ENCODE peak calls at places on chromosomes 16 and 17, in six cellular contexts. One of them, this sample, is unnamed.

GRCh38 chr16:65226077-65226476 is 104.2 kb upstream of the CDH11 start:
- DNase-seq in Calu3: no peak
- DNase-seq in dorsolateral prefrontal cortex: no peak
- DNase-seq in activated CD8-positive, alpha-beta T cell treated with anti-CD3 and anti-CD28 coated beads for 36 hours: no peak
- DNase-seq in heart right ventricle: no peak
- DNase-seq in foreskin keratinocyte: no peak
- DNase-seq in this sample: no peak

GRCh38 chr17:7590743-7591142 is 849 bp upstream of the SOX15 start:
- DNase-seq in Calu3: no peak
- DNase-seq in dorsolateral prefrontal cortex: no peak
- DNase-seq in activated CD8-positive, alpha-beta T cell treated with anti-CD3 and anti-CD28 coated beads for 36 hours: no peak
- DNase-seq in heart right ventricle: no peak
- DNase-seq in foreskin keratinocyte: no peak
- DNase-seq in this sample: no peak

GRCh38 chr17:46764709-46765401 is 53.6 kb downstream of the WNT3 start:
- DNase-seq in Calu3: no peak
- DNase-seq in dorsolateral prefrontal cortex: peak
- DNase-seq in activated CD8-positive, alpha-beta T cell treated with anti-CD3 and anti-CD28 coated beads for 36 hours: no peak
- DNase-seq in heart right ventricle: peak
- DNase-seq in foreskin keratinocyte: no peak
- DNase-seq in this sample: peak

GRCh38 chr17:2954898-2955445 is 108.4 kb downstream of the OR1D5 start:
- DNase-seq in Calu3: peak
- DNase-seq in dorsolateral prefrontal cortex: no peak
- DNase-seq in activated CD8-positive, alpha-beta T cell treated with anti-CD3 and anti-CD28 coated beads for 36 hours: no peak
- DNase-seq in heart right ventricle: no peak
- DNase-seq in foreskin keratinocyte: peak
- DNase-seq in this sample: peak

GRCh38 chr16:50765246-50765645 is 23.4 kb downstream of the CYLD start:
- DNase-seq in Calu3: no peak
- DNase-seq in dorsolateral prefrontal cortex: no peak
- DNase-seq in activated CD8-positive, alpha-beta T cell treated with anti-CD3 and anti-CD28 coated beads for 36 hours: no peak
- DNase-seq in heart right ventricle: no peak
- DNase-seq in foreskin keratinocyte: no peak
- DNase-seq in this sample: no peak

GRCh38 chr16:4664538-4665418 is 28.6 kb upstream of the NUDT16L1 start:
- DNase-seq in Calu3: peak
- DNase-seq in dorsolateral prefrontal cortex: no peak
- DNase-seq in activated CD8-positive, alpha-beta T cell treated with anti-CD3 and anti-CD28 coated beads for 36 hours: peak
- DNase-seq in heart right ventricle: no peak
- DNase-seq in foreskin keratinocyte: peak
- DNase-seq in this sample: no peak

GRCh38 chr17:73782641-73783381 is 138.6 kb upstream of the SDK2 start:
- DNase-seq in Calu3: no peak
- DNase-seq in dorsolateral prefrontal cortex: no peak
- DNase-seq in activated CD8-positive, alpha-beta T cell treated with anti-CD3 and anti-CD28 coated beads for 36 hours: peak
- DNase-seq in heart right ventricle: no peak
- DNase-seq in foreskin keratinocyte: no peak
- DNase-seq in this sample: no peak

GRCh38 chr17:41331606-41332005 is 16.1 kb upstream of the KRTAP17-1 start:
- DNase-seq in Calu3: no peak
- DNase-seq in dorsolateral prefrontal cortex: no peak
- DNase-seq in activated CD8-positive, alpha-beta T cell treated with anti-CD3 and anti-CD28 coated beads for 36 hours: no peak
- DNase-seq in heart right ventricle: no peak
- DNase-seq in foreskin keratinocyte: no peak
- DNase-seq in this sample: no peak

GRCh38 chr16:84247844-84248243 is 8.0 kb upstream of the KCNG4 start:
- DNase-seq in Calu3: no peak
- DNase-seq in dorsolateral prefrontal cortex: no peak
- DNase-seq in activated CD8-positive, alpha-beta T cell treated with anti-CD3 and anti-CD28 coated beads for 36 hours: no peak
- DNase-seq in heart right ventricle: no peak
- DNase-seq in foreskin keratinocyte: peak
- DNase-seq in this sample: no peak

GRCh38 chr17:76179496-76180467 is 38.7 kb upstream of the FOXJ1 start:
- DNase-seq in Calu3: no peak
- DNase-seq in dorsolateral prefrontal cortex: no peak
- DNase-seq in activated CD8-positive, alpha-beta T cell treated with anti-CD3 and anti-CD28 coated beads for 36 hours: peak
- DNase-seq in heart right ventricle: no peak
- DNase-seq in foreskin keratinocyte: peak
- DNase-seq in this sample: no peak

GRCh38 chr16:17391715-17392114 is 79.0 kb downstream of the XYLT1 start:
- DNase-seq in Calu3: no peak
- DNase-seq in dorsolateral prefrontal cortex: no peak
- DNase-seq in activated CD8-positive, alpha-beta T cell treated with anti-CD3 and anti-CD28 coated beads for 36 hours: no peak
- DNase-seq in heart right ventricle: no peak
- DNase-seq in foreskin keratinocyte: no peak
- DNase-seq in this sample: no peak

GRCh38 chr16:50821586-50821985 is 79.7 kb downstream of the CYLD start:
- DNase-seq in Calu3: peak
- DNase-seq in dorsolateral prefrontal cortex: no peak
- DNase-seq in activated CD8-positive, alpha-beta T cell treated with anti-CD3 and anti-CD28 coated beads for 36 hours: no peak
- DNase-seq in heart right ventricle: no peak
- DNase-seq in foreskin keratinocyte: no peak
- DNase-seq in this sample: peak

GRCh38 chr16:86575754-86576557 is 2.4 kb upstream of the FOXL1 start:
- DNase-seq in Calu3: peak
- DNase-seq in dorsolateral prefrontal cortex: no peak
- DNase-seq in activated CD8-positive, alpha-beta T cell treated with anti-CD3 and anti-CD28 coated beads for 36 hours: peak
- DNase-seq in heart right ventricle: peak
- DNase-seq in foreskin keratinocyte: peak
- DNase-seq in this sample: peak

GRCh38 chr16:12017583-12017982 is 41.0 kb downstream of the SNX29 start:
- DNase-seq in Calu3: no peak
- DNase-seq in dorsolateral prefrontal cortex: no peak
- DNase-seq in activated CD8-positive, alpha-beta T cell treated with anti-CD3 and anti-CD28 coated beads for 36 hours: no peak
- DNase-seq in heart right ventricle: no peak
- DNase-seq in foreskin keratinocyte: no peak
- DNase-seq in this sample: no peak

GRCh38 chr17:21374455-21375161 is 1.5 kb upstream of the KCNJ12 start:
- DNase-seq in Calu3: no peak
- DNase-seq in dorsolateral prefrontal cortex: no peak
- DNase-seq in activated CD8-positive, alpha-beta T cell treated with anti-CD3 and anti-CD28 coated beads for 36 hours: no peak
- DNase-seq in heart right ventricle: no peak
- DNase-seq in foreskin keratinocyte: no peak
- DNase-seq in this sample: no peak

GRCh38 chr16:82603784-82604411 is 22.9 kb upstream of the CDH13 start:
- DNase-seq in Calu3: peak
- DNase-seq in dorsolateral prefrontal cortex: peak
- DNase-seq in activated CD8-positive, alpha-beta T cell treated with anti-CD3 and anti-CD28 coated beads for 36 hours: peak
- DNase-seq in heart right ventricle: peak
- DNase-seq in foreskin keratinocyte: no peak
- DNase-seq in this sample: no peak

GRCh38 chr17:55625516-55625915 is 97.1 kb downstream of the TMEM100 start:
- DNase-seq in Calu3: no peak
- DNase-seq in dorsolateral prefrontal cortex: no peak
- DNase-seq in activated CD8-positive, alpha-beta T cell treated with anti-CD3 and anti-CD28 coated beads for 36 hours: peak
- DNase-seq in heart right ventricle: no peak
- DNase-seq in foreskin keratinocyte: no peak
- DNase-seq in this sample: no peak

DNA sequence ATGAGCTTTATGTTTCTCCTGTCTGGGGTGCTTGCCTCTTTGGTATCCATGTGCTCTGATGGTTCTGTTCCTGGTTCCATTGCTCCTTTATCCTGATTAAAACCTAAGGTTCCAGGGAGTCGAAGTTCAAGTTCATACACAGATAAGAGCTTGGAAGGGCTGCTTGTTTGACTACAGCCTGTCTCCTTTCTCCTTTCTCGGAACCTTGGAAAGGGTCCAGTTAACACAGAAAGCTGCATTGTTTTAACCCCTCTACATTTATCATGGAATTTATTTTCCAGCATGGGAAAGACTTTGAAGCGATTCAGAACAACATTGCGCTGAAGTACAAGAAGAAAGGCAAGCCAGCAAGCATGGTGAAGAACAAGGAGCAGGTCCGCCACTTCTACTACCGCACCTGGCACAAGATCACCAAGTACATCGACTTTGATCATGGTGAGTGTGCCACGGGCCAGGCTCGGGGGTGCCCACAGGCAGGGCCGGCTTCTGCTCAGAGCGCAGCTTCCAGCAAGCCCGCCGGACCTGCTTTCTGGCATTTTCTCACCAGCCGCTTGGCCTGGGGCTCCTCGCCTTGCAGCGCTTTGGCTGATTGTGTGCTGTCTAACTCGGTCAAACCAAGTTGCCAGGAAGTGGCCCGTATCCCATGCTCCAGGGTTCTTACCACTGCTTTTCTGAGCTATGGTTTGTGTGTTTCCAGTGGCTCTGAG is 19.9 kb downstream of the CRAMP1 start:
- DNase-seq in Calu3: no peak
- DNase-seq in dorsolateral prefrontal cortex: no peak
- DNase-seq in activated CD8-positive, alpha-beta T cell treated with anti-CD3 and anti-CD28 coated beads for 36 hours: no peak
- DNase-seq in heart right ventricle: no peak
- DNase-seq in foreskin keratinocyte: no peak
- DNase-seq in this sample: no peak
- TF ChIP-seq CTCF in Calu3: no peak
- TF ChIP-seq CTCF in dorsolateral prefrontal cortex: no peak
- TF ChIP-seq CTCF in activated CD8-positive, alpha-beta T cell treated with anti-CD3 and anti-CD28 coated beads for 36 hours: no peak
- TF ChIP-seq CTCF in heart right ventricle: no peak
- TF ChIP-seq CTCF in foreskin keratinocyte: no peak
- TF ChIP-seq CTCF in this sample: no peak

GRCh38 chr16:3262517-3262916 is 6.1 kb upstream of the MEFV start:
- DNase-seq in Calu3: no peak
- DNase-seq in dorsolateral prefrontal cortex: no peak
- DNase-seq in activated CD8-positive, alpha-beta T cell treated with anti-CD3 and anti-CD28 coated beads for 36 hours: no peak
- DNase-seq in heart right ventricle: no peak
- DNase-seq in foreskin keratinocyte: no peak
- DNase-seq in this sample: no peak

GRCh38 chr16:3268294-3268693 is 11.9 kb upstream of the MEFV start:
- DNase-seq in Calu3: no peak
- DNase-seq in dorsolateral prefrontal cortex: no peak
- DNase-seq in activated CD8-positive, alpha-beta T cell treated with anti-CD3 and anti-CD28 coated beads for 36 hours: no peak
- DNase-seq in heart right ventricle: no peak
- DNase-seq in foreskin keratinocyte: no peak
- DNase-seq in this sample: no peak

GRCh38 chr16:3259829-3260228 is 3.4 kb upstream of the MEFV start:
- DNase-seq in Calu3: no peak
- DNase-seq in dorsolateral prefrontal cortex: no peak
- DNase-seq in activated CD8-positive, alpha-beta T cell treated with anti-CD3 and anti-CD28 coated beads for 36 hours: no peak
- DNase-seq in heart right ventricle: no peak
- DNase-seq in foreskin keratinocyte: no peak
- DNase-seq in this sample: no peak

GRCh38 chr16:3266873-3267537 is 10.6 kb upstream of the MEFV start:
- DNase-seq in Calu3: peak
- DNase-seq in dorsolateral prefrontal cortex: no peak
- DNase-seq in activated CD8-positive, alpha-beta T cell treated with anti-CD3 and anti-CD28 coated beads for 36 hours: peak
- DNase-seq in heart right ventricle: no peak
- DNase-seq in foreskin keratinocyte: no peak
- DNase-seq in this sample: no peak

DNA sequence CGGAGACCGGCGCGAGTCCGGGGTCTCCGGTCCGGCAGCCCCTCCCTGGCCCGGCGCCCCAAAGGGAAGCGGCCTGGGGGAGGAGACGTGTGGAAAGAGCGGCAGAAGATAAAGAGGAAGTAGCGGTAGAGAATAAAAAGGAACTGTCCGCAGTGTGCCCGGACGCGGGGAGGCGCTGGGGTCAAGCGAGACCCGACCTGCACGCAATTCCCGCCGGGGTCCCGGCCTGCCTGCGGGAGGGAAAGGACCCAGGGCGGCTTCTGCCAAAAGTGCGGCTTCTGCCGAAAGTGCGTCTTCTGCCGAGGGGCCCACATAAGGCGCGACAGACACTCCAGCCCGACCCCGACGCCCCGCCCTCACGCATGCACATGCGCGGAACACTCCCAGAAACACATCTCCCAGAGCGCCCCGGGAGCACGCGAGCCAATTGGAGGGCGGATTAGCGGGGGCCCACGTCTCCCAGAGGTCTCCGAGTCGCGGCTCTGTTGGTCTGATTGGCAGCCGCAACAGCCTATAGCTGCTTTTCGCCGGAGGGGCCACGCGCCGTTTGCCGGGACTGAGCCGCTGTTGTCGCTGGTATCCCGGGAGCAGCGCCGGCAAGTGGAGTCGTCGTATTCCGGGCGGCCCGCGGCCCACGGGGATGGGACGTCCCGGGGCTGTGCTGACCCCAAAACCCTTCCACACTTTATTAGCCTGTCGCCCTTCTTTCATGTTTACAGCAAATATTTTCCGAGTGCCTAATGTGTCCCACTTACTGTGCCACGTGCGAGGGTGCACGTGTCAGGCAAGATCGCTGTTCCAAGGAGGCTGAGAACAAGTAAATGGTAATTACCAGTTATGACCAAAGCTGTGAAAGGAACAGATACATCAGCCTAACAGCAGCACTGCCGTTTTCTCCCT is 8.0 kb upstream of the MEFV start:
- DNase-seq in Calu3: peak
- DNase-seq in dorsolateral prefrontal cortex: peak
- DNase-seq in activated CD8-positive, alpha-beta T cell treated with anti-CD3 and anti-CD28 coated beads for 36 hours: peak
- DNase-seq in heart right ventricle: peak
- DNase-seq in foreskin keratinocyte: peak
- DNase-seq in this sample: peak
- TF ChIP-seq CTCF in Calu3: no peak
- TF ChIP-seq CTCF in dorsolateral prefrontal cortex: peak
- TF ChIP-seq CTCF in activated CD8-positive, alpha-beta T cell treated with anti-CD3 and anti-CD28 coated beads for 36 hours: no peak
- TF ChIP-seq CTCF in heart right ventricle: peak
- TF ChIP-seq CTCF in foreskin keratinocyte: peak
- TF ChIP-seq CTCF in this sample: peak

DNA sequence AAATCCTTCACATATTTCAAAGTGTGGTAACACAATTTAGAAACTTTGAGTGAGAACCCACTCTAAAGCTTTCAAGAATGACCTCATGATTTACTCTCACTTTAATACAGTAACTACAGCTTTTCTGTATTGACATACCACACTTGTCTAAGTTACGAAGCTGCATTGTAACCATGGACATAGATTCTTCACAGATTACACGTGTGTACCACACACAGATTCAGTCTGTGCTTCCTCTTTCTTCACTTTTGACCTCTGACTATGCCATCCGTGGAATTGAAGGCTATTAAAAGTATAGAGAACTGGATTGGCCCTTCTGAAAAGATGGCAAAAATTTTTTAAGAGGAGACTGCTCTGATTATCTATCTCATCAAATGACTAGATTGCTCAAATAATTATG is 172.7 kb downstream of the TANC2 start:
- DNase-seq in Calu3: no peak
- DNase-seq in dorsolateral prefrontal cortex: no peak
- DNase-seq in activated CD8-positive, alpha-beta T cell treated with anti-CD3 and anti-CD28 coated beads for 36 hours: no peak
- DNase-seq in heart right ventricle: no peak
- DNase-seq in foreskin keratinocyte: no peak
- DNase-seq in this sample: no peak
- TF ChIP-seq CTCF in Calu3: no peak
- TF ChIP-seq CTCF in dorsolateral prefrontal cortex: no peak
- TF ChIP-seq CTCF in activated CD8-positive, alpha-beta T cell treated with anti-CD3 and anti-CD28 coated beads for 36 hours: no peak
- TF ChIP-seq CTCF in heart right ventricle: no peak
- TF ChIP-seq CTCF in foreskin keratinocyte: no peak
- TF ChIP-seq CTCF in this sample: no peak

DNA sequence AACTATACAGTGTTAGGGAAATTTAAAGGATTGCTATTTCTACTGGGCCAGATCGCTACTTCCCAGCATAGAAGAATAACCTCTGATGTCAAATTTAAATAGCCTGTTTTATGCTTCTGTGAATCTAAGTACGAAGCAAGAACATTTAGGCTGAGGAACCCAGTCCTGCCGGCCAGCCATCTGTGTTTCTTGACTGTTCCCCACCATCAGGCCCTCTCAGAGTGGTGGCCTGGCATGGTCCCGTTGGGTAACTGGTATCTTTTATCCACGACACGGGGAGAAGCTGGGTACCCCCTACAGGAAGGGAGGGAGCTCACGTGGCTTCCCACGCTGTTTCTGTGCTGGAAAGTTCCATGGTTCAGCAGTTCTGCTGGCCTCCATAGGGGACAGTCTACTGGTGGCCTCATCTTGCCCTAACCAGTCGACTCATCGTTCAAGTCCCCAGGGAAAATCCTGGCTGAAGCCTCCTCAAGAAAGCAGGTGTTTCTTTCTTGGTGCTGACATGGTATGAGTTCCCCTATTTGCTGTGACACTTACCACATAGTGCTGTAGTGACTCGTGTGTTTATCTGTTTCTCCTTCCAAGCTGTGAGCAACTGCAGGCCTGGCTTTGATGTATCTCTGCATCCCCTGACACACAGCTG is 201.7 kb upstream of the NLRP1 start:
- DNase-seq in Calu3: no peak
- DNase-seq in dorsolateral prefrontal cortex: no peak
- DNase-seq in activated CD8-positive, alpha-beta T cell treated with anti-CD3 and anti-CD28 coated beads for 36 hours: no peak
- DNase-seq in heart right ventricle: no peak
- DNase-seq in foreskin keratinocyte: no peak
- DNase-seq in this sample: no peak
- TF ChIP-seq CTCF in Calu3: no peak
- TF ChIP-seq CTCF in dorsolateral prefrontal cortex: no peak
- TF ChIP-seq CTCF in activated CD8-positive, alpha-beta T cell treated with anti-CD3 and anti-CD28 coated beads for 36 hours: no peak
- TF ChIP-seq CTCF in heart right ventricle: no peak
- TF ChIP-seq CTCF in foreskin keratinocyte: no peak
- TF ChIP-seq CTCF in this sample: no peak

This sample was measured in osteocyte.